ENCODE peak calls at places on chromosomes 4 and X, in ten cellular contexts. H, Q, T, L, K, E, S, F, C and Z are unnamed samples.

GRCh38 chrX:153905481-153906095 is 1.1 kb downstream of the AVPR2 start:
- DNase-seq in T (no peak), C (no peak), K (no peak), L (no peak), H (no peak), F (no peak), S (no peak), E (no peak), Q (no peak), Z (no peak)

GRCh38 chr4:19729873-19730735 is 521.6 kb upstream of the SLIT2 start:
- DNase-seq in T (no peak), F (peak; percentile 54), Q (no peak), K (no peak), L (no peak), S (no peak), H (no peak), C (no peak), E (no peak), Z (no peak)

GRCh38 chr4:43855283-43855682 is 593.3 kb downstream of the KCTD8 start:
- DNase-seq in Q (no peak), F (no peak), H (no peak), C (no peak), K (no peak), L (no peak), T (no peak), S (no peak), E (no peak), Z (no peak)

GRCh38 chr4:86160423-86160822 is 199.4 kb downstream of the MAPK10 start:
- DNase-seq in L (no peak), K (no peak), T (no peak), S (no peak), C (no peak), F (peak; percentile 23), H (no peak), E (no peak), Q (no peak), Z (no peak)

GRCh38 chrX:12425496-12425895 is 287.2 kb downstream of the FRMPD4 start:
- DNase-seq in C (no peak), K (no peak), E (no peak), S (no peak), H (no peak), T (no peak), Q (no peak), L (no peak), F (no peak), Z (no peak)

GRCh38 chr4:168769416-168769815 is 240.6 kb downstream of the CBR4 start:
- DNase-seq in S (no peak), L (no peak), E (no peak), Q (no peak), H (no peak), K (no peak), F (peak; percentile 94), T (no peak), C (no peak), Z (no peak)

GRCh38 chrX:21698274-21698673 is 40.1 kb upstream of the KLHL34 start:
- DNase-seq in L (no peak), K (no peak), H (no peak), Q (no peak), F (no peak), S (no peak), E (no peak), C (no peak), T (no peak), Z (no peak)

GRCh38 chr4:176660561-176660960 is 132.2 kb downstream of the VEGFC start:
- DNase-seq in S (no peak), C (no peak), L (no peak), T (no peak), E (no peak), K (no peak), Q (no peak), F (no peak), H (no peak), Z (no peak)

GRCh38 chrX:54446084-54446483 is 5.9 kb downstream of the TSR2 start:
- DNase-seq in T (no peak), Q (no peak), K (no peak), H (no peak), F (no peak), S (no peak), C (no peak), L (no peak), E (no peak), Z (no peak)

GRCh38 chr4:74618659-74619058 is 173.7 kb downstream of the AREG start:
- DNase-seq in Q (no peak), E (no peak), L (no peak), H (no peak), K (no peak), F (peak; percentile 51), T (no peak), S (no peak), C (no peak), Z (no peak)

GRCh38 chr4:31518796-31519250 is 798.7 kb downstream of the PCDH7 start:
- DNase-seq in E (no peak), T (peak; percentile 24), C (no peak), Q (no peak), H (no peak), F (peak; percentile 77), L (no peak), S (no peak), K (no peak), Z (no peak)

GRCh38 chrX:22109442-22109841 is 77.3 kb downstream of the PHEX start:
- DNase-seq in T (no peak), H (no peak), L (no peak), F (peak; percentile 20), K (no peak), S (no peak), E (no peak), Q (no peak), C (no peak), Z (no peak)

GRCh38 chr4:184097240-184097619 is 120.4 kb downstream of the ENPP6 start:
- DNase-seq in S (peak; percentile 52), T (no peak), C (peak; percentile 48), E (peak; percentile 24), H (no peak), F (no peak), L (peak; percentile 28), K (no peak), Q (peak; percentile 22), Z (no peak)

GRCh38 chrX:73916931-73917657 is 354.1 kb downstream of the CHIC1 start:
- DNase-seq in Q (no peak), C (no peak), T (peak; percentile 75), K (no peak), E (no peak), S (no peak), H (peak; percentile 65), L (no peak), F (peak; percentile 87), Z (no peak)

GRCh38 chrX:129686422-129686948 is 31.7 kb upstream of the APLN start:
- DNase-seq in F (no peak), K (no peak), T (no peak), C (no peak), S (no peak), E (no peak), H (no peak), Q (no peak), L (no peak), Z (peak; percentile 50)

GRCh38 chr4:87530868-87531267 is 1.7 kb upstream of the SPARCL1 start:
- DNase-seq in K (no peak), S (no peak), L (no peak), Q (no peak), E (peak; percentile 77), F (peak; percentile 25), H (no peak), T (no peak), C (no peak), Z (no peak)

GRCh38 chr4:140149851-140150635 is 3.9 kb downstream of the MAML3 start:
- DNase-seq in T (no peak), S (peak; percentile 29), H (no peak), E (peak; percentile 79), C (no peak), L (peak; percentile 20), Q (peak; percentile 71), K (peak; percentile 72), F (peak; percentile 60), Z (peak; percentile 77)

GRCh38 chr4:127997534-127998388 is 32.6 kb downstream of the ABHD18 start:
- DNase-seq in C (peak; percentile 56), E (no peak), T (peak; percentile 14), S (no peak), H (no peak), Q (no peak), K (no peak), F (peak; percentile 37), L (peak; percentile 61), Z (no peak)
- TF ChIP-seq CTCF in C (peak; percentile 40), E (no peak), T (peak; percentile 28), S (no peak), H (no peak), Q (no peak), K (no peak), F (peak; percentile 23), L (peak; percentile 16), Z (no peak)

GRCh38 chrX:23403849-23404248 is 69.2 kb downstream of the PTCHD1 start:
- DNase-seq in E (no peak), K (no peak), F (no peak), Q (no peak), L (no peak), C (no peak), S (no peak), T (no peak), H (no peak), Z (no peak)
- TF ChIP-seq CTCF in E (no peak), K (no peak), F (peak; percentile 37), Q (peak; percentile 17), L (no peak), C (no peak), S (no peak), T (no peak), H (peak; percentile 18), Z (peak; percentile 48)

GRCh38 chr4:3145251-3145908 is 70.9 kb downstream of the HTT start:
- DNase-seq in Q (no peak), F (peak; percentile 42), E (no peak), T (no peak), S (no peak), K (no peak), H (no peak), L (no peak), C (no peak), Z (no peak)
- TF ChIP-seq CTCF in Q (no peak), F (peak; percentile 23), E (no peak), T (peak; percentile 22), S (peak; percentile 27), K (no peak), H (no peak), L (no peak), C (no peak), Z (peak; percentile 42)

GRCh38 chrX:48496660-48497059 is 12.1 kb upstream of the PORCN start:
- DNase-seq in S (no peak), H (no peak), T (no peak), E (no peak), F (no peak), Q (no peak), C (no peak), K (no peak), L (no peak), Z (no peak)

GRCh38 chrX:48490661-48491060 is 14.7 kb downstream of the FTSJ1 start:
- DNase-seq in T (no peak), C (no peak), L (no peak), H (no peak), Q (no peak), S (no peak), F (no peak), E (no peak), K (no peak), Z (no peak)

GRCh38 chrX:48492293-48492910 is 16.4 kb upstream of the PORCN start:
- DNase-seq in F (peak; percentile 29), S (no peak), K (no peak), L (no peak), H (no peak), C (no peak), E (no peak), T (no peak), Q (no peak), Z (no peak)

GRCh38 chrX:48491809-48492208 is 15.8 kb downstream of the FTSJ1 start:
- DNase-seq in T (no peak), K (no peak), Q (no peak), S (no peak), H (no peak), E (no peak), L (no peak), C (no peak), F (no peak), Z (no peak)

GRCh38 chrX:48493890-48494364 is 14.9 kb upstream of the PORCN start:
- DNase-seq in T (no peak), S (no peak), F (peak; percentile 63), C (no peak), K (peak; percentile 51), Q (peak; percentile 41), H (no peak), L (no peak), E (no peak), Z (no peak)
- TF ChIP-seq CTCF in T (peak; percentile 35), S (peak; percentile 10), F (peak; percentile 36), C (peak; percentile 7), K (no peak), Q (peak; percentile 41), H (peak; percentile 14), L (no peak), E (peak; percentile 19), Z (peak; percentile 60)